ENCODE peak calls at places on chromosomes 5 and 9, in six cellular contexts. One of them, this sample, is unnamed.

GRCh38 chr5:106894964-106895363 is 775.8 kb downstream of the EFNA5 start:
- DNase-seq in stimulated activated CD8-positive, alpha-beta memory T cell treated with anti-CD3 and anti-CD28 coated beads, Interleukin-15, amount 100 ng/mL, for 24 hours: no peak
- DNase-seq in Caki2: no peak
- DNase-seq in caudate nucleus: no peak
- DNase-seq in NCI-H526 treated with DMSO at 0.1 percent for 48 hours: no peak
- DNase-seq in HTR-8/SVneo: no peak
- DNase-seq in this sample: no peak

GRCh38 chr9:134570151-134570621 is 71.4 kb upstream of the COL5A1 start:
- DNase-seq in Caki2: no peak
- DNase-seq in stimulated activated CD8-positive, alpha-beta memory T cell treated with anti-CD3 and anti-CD28 coated beads, Interleukin-15, amount 100 ng/mL, for 24 hours: no peak
- DNase-seq in HTR-8/SVneo: no peak
- DNase-seq in NCI-H526 treated with DMSO at 0.1 percent for 48 hours: no peak
- DNase-seq in caudate nucleus: no peak
- DNase-seq in this sample: peak; percentile 73

GRCh38 chr5:1299961-1300360 is 5.1 kb upstream of the TERT start:
- DNase-seq in Caki2: no peak
- DNase-seq in caudate nucleus: no peak
- DNase-seq in NCI-H526 treated with DMSO at 0.1 percent for 48 hours: no peak
- DNase-seq in stimulated activated CD8-positive, alpha-beta memory T cell treated with anti-CD3 and anti-CD28 coated beads, Interleukin-15, amount 100 ng/mL, for 24 hours: no peak
- DNase-seq in HTR-8/SVneo: no peak
- DNase-seq in this sample: no peak

GRCh38 chr9:14671327-14671840 is 21.8 kb downstream of the ZDHHC21 start:
- DNase-seq in stimulated activated CD8-positive, alpha-beta memory T cell treated with anti-CD3 and anti-CD28 coated beads, Interleukin-15, amount 100 ng/mL, for 24 hours: no peak
- DNase-seq in caudate nucleus: no peak
- DNase-seq in NCI-H526 treated with DMSO at 0.1 percent for 48 hours: no peak
- DNase-seq in Caki2: no peak
- DNase-seq in HTR-8/SVneo: no peak
- DNase-seq in this sample: no peak

GRCh38 chr5:149143470-149143869 is 2.2 kb downstream of the ABLIM3 start:
- DNase-seq in stimulated activated CD8-positive, alpha-beta memory T cell treated with anti-CD3 and anti-CD28 coated beads, Interleukin-15, amount 100 ng/mL, for 24 hours: no peak
- DNase-seq in Caki2: no peak
- DNase-seq in caudate nucleus: no peak
- DNase-seq in NCI-H526 treated with DMSO at 0.1 percent for 48 hours: no peak
- DNase-seq in HTR-8/SVneo: no peak
- DNase-seq in this sample: no peak

GRCh38 chr9:136656339-136656738 is 6.4 kb upstream of the EGFL7 start:
- DNase-seq in NCI-H526 treated with DMSO at 0.1 percent for 48 hours: no peak
- DNase-seq in stimulated activated CD8-positive, alpha-beta memory T cell treated with anti-CD3 and anti-CD28 coated beads, Interleukin-15, amount 100 ng/mL, for 24 hours: no peak
- DNase-seq in Caki2: no peak
- DNase-seq in HTR-8/SVneo: no peak
- DNase-seq in caudate nucleus: no peak
- DNase-seq in this sample: no peak

GRCh38 chr9:136361757-136362449 is 1.6 kb downstream of the DNLZ start:
- DNase-seq in stimulated activated CD8-positive, alpha-beta memory T cell treated with anti-CD3 and anti-CD28 coated beads, Interleukin-15, amount 100 ng/mL, for 24 hours: no peak
- DNase-seq in NCI-H526 treated with DMSO at 0.1 percent for 48 hours: no peak
- DNase-seq in HTR-8/SVneo: no peak
- DNase-seq in caudate nucleus: no peak
- DNase-seq in Caki2: no peak
- DNase-seq in this sample: no peak

GRCh38 chr9:70229026-70229425 is 29.8 kb upstream of the SMC5 start:
- DNase-seq in caudate nucleus: no peak
- DNase-seq in NCI-H526 treated with DMSO at 0.1 percent for 48 hours: no peak
- DNase-seq in HTR-8/SVneo: no peak
- DNase-seq in Caki2: no peak
- DNase-seq in stimulated activated CD8-positive, alpha-beta memory T cell treated with anti-CD3 and anti-CD28 coated beads, Interleukin-15, amount 100 ng/mL, for 24 hours: no peak
- DNase-seq in this sample: no peak

GRCh38 chr9:74760031-74760700 is 127.6 kb downstream of the TRPM6 start:
- DNase-seq in Caki2: peak; percentile 75
- DNase-seq in HTR-8/SVneo: no peak
- DNase-seq in stimulated activated CD8-positive, alpha-beta memory T cell treated with anti-CD3 and anti-CD28 coated beads, Interleukin-15, amount 100 ng/mL, for 24 hours: no peak
- DNase-seq in caudate nucleus: no peak
- DNase-seq in NCI-H526 treated with DMSO at 0.1 percent for 48 hours: no peak
- DNase-seq in this sample: no peak

GRCh38 chr9:127976498-127976897 is 4.3 kb downstream of the EEIG1 start:
- DNase-seq in stimulated activated CD8-positive, alpha-beta memory T cell treated with anti-CD3 and anti-CD28 coated beads, Interleukin-15, amount 100 ng/mL, for 24 hours: no peak
- DNase-seq in caudate nucleus: no peak
- DNase-seq in HTR-8/SVneo: no peak
- DNase-seq in NCI-H526 treated with DMSO at 0.1 percent for 48 hours: peak; percentile 53
- DNase-seq in Caki2: no peak
- DNase-seq in this sample: no peak

GRCh38 chr5:175460126-175460525 is 16.1 kb upstream of the DRD1 start:
- DNase-seq in stimulated activated CD8-positive, alpha-beta memory T cell treated with anti-CD3 and anti-CD28 coated beads, Interleukin-15, amount 100 ng/mL, for 24 hours: no peak
- DNase-seq in caudate nucleus: no peak
- DNase-seq in HTR-8/SVneo: no peak
- DNase-seq in NCI-H526 treated with DMSO at 0.1 percent for 48 hours: no peak
- DNase-seq in Caki2: peak; percentile 29
- DNase-seq in this sample: no peak

GRCh38 chr5:44885903-44886302 is 77.2 kb downstream of the MRPS30 start:
- DNase-seq in NCI-H526 treated with DMSO at 0.1 percent for 48 hours: no peak
- DNase-seq in stimulated activated CD8-positive, alpha-beta memory T cell treated with anti-CD3 and anti-CD28 coated beads, Interleukin-15, amount 100 ng/mL, for 24 hours: no peak
- DNase-seq in HTR-8/SVneo: peak; percentile 7
- DNase-seq in Caki2: peak; percentile 19
- DNase-seq in caudate nucleus: no peak
- DNase-seq in this sample: no peak

GRCh38 chr5:61048534-61048933 is 103.5 kb downstream of the NDUFAF2 start:
- DNase-seq in Caki2: peak; percentile 66
- DNase-seq in stimulated activated CD8-positive, alpha-beta memory T cell treated with anti-CD3 and anti-CD28 coated beads, Interleukin-15, amount 100 ng/mL, for 24 hours: no peak
- DNase-seq in HTR-8/SVneo: peak; percentile 2
- DNase-seq in NCI-H526 treated with DMSO at 0.1 percent for 48 hours: no peak
- DNase-seq in caudate nucleus: no peak
- DNase-seq in this sample: no peak

GRCh38 chr5:58891072-58891970 is 308.4 kb downstream of the RAB3C start:
- DNase-seq in caudate nucleus: peak; percentile 22
- DNase-seq in NCI-H526 treated with DMSO at 0.1 percent for 48 hours: peak; percentile 1
- DNase-seq in HTR-8/SVneo: peak; percentile 77
- DNase-seq in stimulated activated CD8-positive, alpha-beta memory T cell treated with anti-CD3 and anti-CD28 coated beads, Interleukin-15, amount 100 ng/mL, for 24 hours: peak; percentile 22
- DNase-seq in Caki2: peak; percentile 96
- DNase-seq in this sample: peak; percentile 88

GRCh38 chr9:134642385-134643181 is 980 bp downstream of the COL5A1 start:
- DNase-seq in NCI-H526 treated with DMSO at 0.1 percent for 48 hours: no peak
- DNase-seq in Caki2: no peak
- DNase-seq in stimulated activated CD8-positive, alpha-beta memory T cell treated with anti-CD3 and anti-CD28 coated beads, Interleukin-15, amount 100 ng/mL, for 24 hours: no peak
- DNase-seq in caudate nucleus: no peak
- DNase-seq in HTR-8/SVneo: peak; percentile 59
- DNase-seq in this sample: peak; percentile 36

GRCh38 chr5:64691333-64691732 is 1.0 kb downstream of the SHISAL2B start:
- DNase-seq in HTR-8/SVneo: no peak
- DNase-seq in caudate nucleus: no peak
- DNase-seq in NCI-H526 treated with DMSO at 0.1 percent for 48 hours: no peak
- DNase-seq in Caki2: no peak
- DNase-seq in stimulated activated CD8-positive, alpha-beta memory T cell treated with anti-CD3 and anti-CD28 coated beads, Interleukin-15, amount 100 ng/mL, for 24 hours: no peak
- DNase-seq in this sample: no peak

GRCh38 chr5:122924719-122925395 is 79.4 kb downstream of the SNX24 start:
- DNase-seq in NCI-H526 treated with DMSO at 0.1 percent for 48 hours: no peak
- DNase-seq in HTR-8/SVneo: no peak
- DNase-seq in stimulated activated CD8-positive, alpha-beta memory T cell treated with anti-CD3 and anti-CD28 coated beads, Interleukin-15, amount 100 ng/mL, for 24 hours: no peak
- DNase-seq in Caki2: no peak
- DNase-seq in caudate nucleus: no peak
- DNase-seq in this sample: no peak

GRCh38 chr5:75603421-75603820 is 7.8 kb upstream of the ANKDD1B start:
- DNase-seq in HTR-8/SVneo: no peak
- DNase-seq in caudate nucleus: no peak
- DNase-seq in NCI-H526 treated with DMSO at 0.1 percent for 48 hours: no peak
- DNase-seq in stimulated activated CD8-positive, alpha-beta memory T cell treated with anti-CD3 and anti-CD28 coated beads, Interleukin-15, amount 100 ng/mL, for 24 hours: no peak
- DNase-seq in Caki2: no peak
- DNase-seq in this sample: no peak

GRCh38 chr9:125906144-125906543 is 159.0 kb downstream of the PBX3 start:
- DNase-seq in Caki2: no peak
- DNase-seq in NCI-H526 treated with DMSO at 0.1 percent for 48 hours: no peak
- DNase-seq in HTR-8/SVneo: no peak
- DNase-seq in caudate nucleus: no peak
- DNase-seq in stimulated activated CD8-positive, alpha-beta memory T cell treated with anti-CD3 and anti-CD28 coated beads, Interleukin-15, amount 100 ng/mL, for 24 hours: no peak
- DNase-seq in this sample: no peak

GRCh38 chr9:126383395-126384104 is 56.9 kb downstream of the MVB12B start:
- DNase-seq in NCI-H526 treated with DMSO at 0.1 percent for 48 hours: no peak
- DNase-seq in HTR-8/SVneo: no peak
- DNase-seq in stimulated activated CD8-positive, alpha-beta memory T cell treated with anti-CD3 and anti-CD28 coated beads, Interleukin-15, amount 100 ng/mL, for 24 hours: no peak
- DNase-seq in caudate nucleus: no peak
- DNase-seq in Caki2: no peak
- DNase-seq in this sample: no peak

GRCh38 chr5:135141303-135142268 is 107.6 kb upstream of the PITX1 start:
- DNase-seq in caudate nucleus: no peak
- DNase-seq in stimulated activated CD8-positive, alpha-beta memory T cell treated with anti-CD3 and anti-CD28 coated beads, Interleukin-15, amount 100 ng/mL, for 24 hours: no peak
- DNase-seq in Caki2: no peak
- DNase-seq in HTR-8/SVneo: no peak
- DNase-seq in NCI-H526 treated with DMSO at 0.1 percent for 48 hours: no peak
- DNase-seq in this sample: peak; percentile 50

GRCh38 chr9:4055055-4055454 is 244.8 kb downstream of the GLIS3 start:
- DNase-seq in Caki2: no peak
- DNase-seq in stimulated activated CD8-positive, alpha-beta memory T cell treated with anti-CD3 and anti-CD28 coated beads, Interleukin-15, amount 100 ng/mL, for 24 hours: no peak
- DNase-seq in caudate nucleus: no peak
- DNase-seq in HTR-8/SVneo: no peak
- DNase-seq in NCI-H526 treated with DMSO at 0.1 percent for 48 hours: no peak
- DNase-seq in this sample: no peak

GRCh38 chr5:57111993-57112392 is 61.9 kb upstream of the GPBP1 start:
- DNase-seq in HTR-8/SVneo: no peak
- DNase-seq in NCI-H526 treated with DMSO at 0.1 percent for 48 hours: no peak
- DNase-seq in Caki2: no peak
- DNase-seq in stimulated activated CD8-positive, alpha-beta memory T cell treated with anti-CD3 and anti-CD28 coated beads, Interleukin-15, amount 100 ng/mL, for 24 hours: no peak
- DNase-seq in caudate nucleus: no peak
- DNase-seq in this sample: no peak

GRCh38 chr9:37840560-37841194 is 40.1 kb downstream of the DCAF10 start:
- DNase-seq in NCI-H526 treated with DMSO at 0.1 percent for 48 hours: no peak
- DNase-seq in caudate nucleus: no peak
- DNase-seq in stimulated activated CD8-positive, alpha-beta memory T cell treated with anti-CD3 and anti-CD28 coated beads, Interleukin-15, amount 100 ng/mL, for 24 hours: no peak
- DNase-seq in Caki2: peak; percentile 2
- DNase-seq in HTR-8/SVneo: no peak
- DNase-seq in this sample: no peak

GRCh38 chr5:68745459-68745858 is 348.4 kb upstream of the SLC30A5 start:
- DNase-seq in stimulated activated CD8-positive, alpha-beta memory T cell treated with anti-CD3 and anti-CD28 coated beads, Interleukin-15, amount 100 ng/mL, for 24 hours: no peak
- DNase-seq in NCI-H526 treated with DMSO at 0.1 percent for 48 hours: no peak
- DNase-seq in Caki2: peak; percentile 26
- DNase-seq in caudate nucleus: no peak
- DNase-seq in HTR-8/SVneo: no peak
- DNase-seq in this sample: no peak

GRCh38 chr9:72979405-72980100 is 26.7 kb upstream of the ALDH1A1 start:
- DNase-seq in NCI-H526 treated with DMSO at 0.1 percent for 48 hours: peak; percentile 85
- DNase-seq in Caki2: peak; percentile 10
- DNase-seq in HTR-8/SVneo: no peak
- DNase-seq in stimulated activated CD8-positive, alpha-beta memory T cell treated with anti-CD3 and anti-CD28 coated beads, Interleukin-15, amount 100 ng/mL, for 24 hours: no peak
- DNase-seq in caudate nucleus: no peak
- DNase-seq in this sample: no peak

GRCh38 chr9:18457498-18457897 is 16.5 kb upstream of the ADAMTSL1 start:
- DNase-seq in Caki2: no peak
- DNase-seq in stimulated activated CD8-positive, alpha-beta memory T cell treated with anti-CD3 and anti-CD28 coated beads, Interleukin-15, amount 100 ng/mL, for 24 hours: no peak
- DNase-seq in HTR-8/SVneo: no peak
- DNase-seq in NCI-H526 treated with DMSO at 0.1 percent for 48 hours: no peak
- DNase-seq in caudate nucleus: no peak
- DNase-seq in this sample: no peak

GRCh38 chr9:79682076-79682736 is 110.4 kb downstream of the TLE4 start:
- DNase-seq in NCI-H526 treated with DMSO at 0.1 percent for 48 hours: no peak
- DNase-seq in HTR-8/SVneo: peak; percentile 17
- DNase-seq in Caki2: no peak
- DNase-seq in caudate nucleus: no peak
- DNase-seq in stimulated activated CD8-positive, alpha-beta memory T cell treated with anti-CD3 and anti-CD28 coated beads, Interleukin-15, amount 100 ng/mL, for 24 hours: no peak
- DNase-seq in this sample: no peak

GRCh38 chr5:115377468-115378217 is 81.2 kb upstream of the CCDC112 start:
- DNase-seq in NCI-H526 treated with DMSO at 0.1 percent for 48 hours: no peak
- DNase-seq in Caki2: peak; percentile 67
- DNase-seq in stimulated activated CD8-positive, alpha-beta memory T cell treated with anti-CD3 and anti-CD28 coated beads, Interleukin-15, amount 100 ng/mL, for 24 hours: no peak
- DNase-seq in caudate nucleus: no peak
- DNase-seq in HTR-8/SVneo: peak; percentile 56
- DNase-seq in this sample: no peak

GRCh38 chr9:119611564-119611963 is 242.3 kb upstream of the BRINP1 start:
- DNase-seq in stimulated activated CD8-positive, alpha-beta memory T cell treated with anti-CD3 and anti-CD28 coated beads, Interleukin-15, amount 100 ng/mL, for 24 hours: no peak
- DNase-seq in NCI-H526 treated with DMSO at 0.1 percent for 48 hours: no peak
- DNase-seq in caudate nucleus: no peak
- DNase-seq in Caki2: no peak
- DNase-seq in HTR-8/SVneo: no peak
- DNase-seq in this sample: no peak

GRCh38 chr5:125457617-125458016 is 711.2 kb upstream of the ZNF608 start:
- DNase-seq in caudate nucleus: no peak
- DNase-seq in stimulated activated CD8-positive, alpha-beta memory T cell treated with anti-CD3 and anti-CD28 coated beads, Interleukin-15, amount 100 ng/mL, for 24 hours: no peak
- DNase-seq in HTR-8/SVneo: no peak
- DNase-seq in NCI-H526 treated with DMSO at 0.1 percent for 48 hours: no peak
- DNase-seq in Caki2: no peak
- DNase-seq in this sample: no peak

GRCh38 chr5:36723921-36724320 is 117.5 kb downstream of the SLC1A3 start:
- DNase-seq in Caki2: no peak
- DNase-seq in stimulated activated CD8-positive, alpha-beta memory T cell treated with anti-CD3 and anti-CD28 coated beads, Interleukin-15, amount 100 ng/mL, for 24 hours: no peak
- DNase-seq in HTR-8/SVneo: no peak
- DNase-seq in caudate nucleus: no peak
- DNase-seq in NCI-H526 treated with DMSO at 0.1 percent for 48 hours: no peak
- DNase-seq in this sample: no peak